ENCODE peak calls at places on chromosomes 11 and 22, in seven cellular contexts. One of them, this sample, is unnamed.

GRCh38 chr11:86116386-86116726 is 47.5 kb upstream of the PICALM start:
- DNase-seq in epithelial cell of esophagus: peak
- DNase-seq in neural progenitor cell: no peak
- DNase-seq in mucosa of descending colon: no peak
- DNase-seq in fibroblast of pulmonary artery: peak
- DNase-seq in CD8-positive, alpha-beta T cell: peak
- DNase-seq in breast epithelium: no peak
- DNase-seq in this sample: peak

GRCh38 chr22:41052661-41053490 is 39.5 kb upstream of the EP300 start:
- DNase-seq in epithelial cell of esophagus: peak
- DNase-seq in neural progenitor cell: no peak
- DNase-seq in mucosa of descending colon: no peak
- DNase-seq in fibroblast of pulmonary artery: peak
- DNase-seq in CD8-positive, alpha-beta T cell: no peak
- DNase-seq in breast epithelium: no peak
- DNase-seq in this sample: no peak

GRCh38 chr22:36775589-36775965 is 342 bp downstream of the IFT27 start:
- DNase-seq in epithelial cell of esophagus: no peak
- DNase-seq in neural progenitor cell: peak
- DNase-seq in mucosa of descending colon: peak
- DNase-seq in fibroblast of pulmonary artery: peak
- DNase-seq in CD8-positive, alpha-beta T cell: peak
- DNase-seq in breast epithelium: no peak
- DNase-seq in this sample: no peak

GRCh38 chr11:67998150-67999045 is 5.5 kb downstream of the UNC93B1 start:
- DNase-seq in epithelial cell of esophagus: peak
- DNase-seq in neural progenitor cell: no peak
- DNase-seq in mucosa of descending colon: no peak
- DNase-seq in fibroblast of pulmonary artery: no peak
- DNase-seq in CD8-positive, alpha-beta T cell: no peak
- DNase-seq in breast epithelium: no peak
- DNase-seq in this sample: no peak

GRCh38 chr22:47201186-47201995 is 438.9 kb downstream of the TBC1D22A start:
- DNase-seq in epithelial cell of esophagus: no peak
- DNase-seq in neural progenitor cell: no peak
- DNase-seq in mucosa of descending colon: no peak
- DNase-seq in fibroblast of pulmonary artery: no peak
- DNase-seq in CD8-positive, alpha-beta T cell: no peak
- DNase-seq in breast epithelium: no peak
- DNase-seq in this sample: no peak

GRCh38 chr11:83819936-83820549 is 533.9 kb upstream of the CCDC90B start:
- DNase-seq in epithelial cell of esophagus: peak
- DNase-seq in neural progenitor cell: peak
- DNase-seq in mucosa of descending colon: peak
- DNase-seq in fibroblast of pulmonary artery: peak
- DNase-seq in CD8-positive, alpha-beta T cell: no peak
- DNase-seq in breast epithelium: no peak
- DNase-seq in this sample: no peak

GRCh38 chr22:36194971-36195370 is 6.6 kb downstream of the APOL4 start:
- DNase-seq in epithelial cell of esophagus: peak
- DNase-seq in neural progenitor cell: peak
- DNase-seq in mucosa of descending colon: peak
- DNase-seq in fibroblast of pulmonary artery: peak
- DNase-seq in CD8-positive, alpha-beta T cell: peak
- DNase-seq in breast epithelium: no peak
- DNase-seq in this sample: no peak

GRCh38 chr11:46371994-46372393 is 9.5 kb upstream of the MDK start:
- DNase-seq in epithelial cell of esophagus: no peak
- DNase-seq in neural progenitor cell: no peak
- DNase-seq in mucosa of descending colon: no peak
- DNase-seq in fibroblast of pulmonary artery: no peak
- DNase-seq in CD8-positive, alpha-beta T cell: no peak
- DNase-seq in breast epithelium: no peak
- DNase-seq in this sample: no peak

GRCh38 chr11:92869716-92870115 is 99.7 kb upstream of the MTNR1B start:
- DNase-seq in epithelial cell of esophagus: no peak
- DNase-seq in neural progenitor cell: no peak
- DNase-seq in mucosa of descending colon: no peak
- DNase-seq in fibroblast of pulmonary artery: no peak
- DNase-seq in CD8-positive, alpha-beta T cell: no peak
- DNase-seq in breast epithelium: no peak
- DNase-seq in this sample: no peak

GRCh38 chr11:27347949-27348879 is 14.8 kb downstream of the CCDC34 start:
- DNase-seq in epithelial cell of esophagus: no peak
- DNase-seq in neural progenitor cell: peak
- DNase-seq in mucosa of descending colon: no peak
- DNase-seq in fibroblast of pulmonary artery: no peak
- DNase-seq in CD8-positive, alpha-beta T cell: no peak
- DNase-seq in breast epithelium: no peak
- DNase-seq in this sample: no peak

GRCh38 chr22:40348025-40348658 is 1.8 kb downstream of the ADSL start:
- DNase-seq in epithelial cell of esophagus: peak
- DNase-seq in neural progenitor cell: peak
- DNase-seq in mucosa of descending colon: peak
- DNase-seq in fibroblast of pulmonary artery: peak
- DNase-seq in CD8-positive, alpha-beta T cell: peak
- DNase-seq in breast epithelium: no peak
- DNase-seq in this sample: no peak

GRCh38 chr11:124917115-124917637 is 1.9 kb upstream of the HEPN1 start:
- DNase-seq in epithelial cell of esophagus: no peak
- DNase-seq in neural progenitor cell: no peak
- DNase-seq in mucosa of descending colon: no peak
- DNase-seq in fibroblast of pulmonary artery: peak
- DNase-seq in CD8-positive, alpha-beta T cell: no peak
- DNase-seq in breast epithelium: no peak
- DNase-seq in this sample: no peak

GRCh38 chr11:8102965-8103364 is 22.0 kb downstream of the TUB start:
- DNase-seq in epithelial cell of esophagus: no peak
- DNase-seq in neural progenitor cell: no peak
- DNase-seq in mucosa of descending colon: no peak
- DNase-seq in fibroblast of pulmonary artery: no peak
- DNase-seq in CD8-positive, alpha-beta T cell: no peak
- DNase-seq in breast epithelium: no peak
- DNase-seq in this sample: no peak
- TF ChIP-seq CTCF in epithelial cell of esophagus: no peak
- TF ChIP-seq CTCF in neural progenitor cell: no peak
- TF ChIP-seq CTCF in mucosa of descending colon: no peak
- TF ChIP-seq CTCF in fibroblast of pulmonary artery: no peak
- TF ChIP-seq CTCF in CD8-positive, alpha-beta T cell: no peak
- TF ChIP-seq CTCF in breast epithelium: no peak
- TF ChIP-seq CTCF in this sample: no peak

GRCh38 chr22:20465759-20466077 is 28.1 kb upstream of the SCARF2 start:
- DNase-seq in epithelial cell of esophagus: no peak
- DNase-seq in neural progenitor cell: no peak
- DNase-seq in mucosa of descending colon: no peak
- DNase-seq in fibroblast of pulmonary artery: no peak
- DNase-seq in CD8-positive, alpha-beta T cell: no peak
- DNase-seq in breast epithelium: no peak
- DNase-seq in this sample: no peak

GRCh38 chr22:20463324-20464095 is 25.9 kb upstream of the SCARF2 start:
- DNase-seq in epithelial cell of esophagus: no peak
- DNase-seq in neural progenitor cell: no peak
- DNase-seq in mucosa of descending colon: peak
- DNase-seq in fibroblast of pulmonary artery: no peak
- DNase-seq in CD8-positive, alpha-beta T cell: peak
- DNase-seq in breast epithelium: no peak
- DNase-seq in this sample: no peak

GRCh38 chr22:20464912-20465758 is 27.5 kb upstream of the SCARF2 start:
- DNase-seq in epithelial cell of esophagus: no peak
- DNase-seq in neural progenitor cell: no peak
- DNase-seq in mucosa of descending colon: no peak
- DNase-seq in fibroblast of pulmonary artery: no peak
- DNase-seq in CD8-positive, alpha-beta T cell: no peak
- DNase-seq in breast epithelium: no peak
- DNase-seq in this sample: no peak

GRCh38 chr22:20466659-20467379 is 28.8 kb downstream of the KLHL22 start:
- DNase-seq in epithelial cell of esophagus: no peak
- DNase-seq in neural progenitor cell: no peak
- DNase-seq in mucosa of descending colon: no peak
- DNase-seq in fibroblast of pulmonary artery: no peak
- DNase-seq in CD8-positive, alpha-beta T cell: no peak
- DNase-seq in breast epithelium: no peak
- DNase-seq in this sample: no peak

DNA sequence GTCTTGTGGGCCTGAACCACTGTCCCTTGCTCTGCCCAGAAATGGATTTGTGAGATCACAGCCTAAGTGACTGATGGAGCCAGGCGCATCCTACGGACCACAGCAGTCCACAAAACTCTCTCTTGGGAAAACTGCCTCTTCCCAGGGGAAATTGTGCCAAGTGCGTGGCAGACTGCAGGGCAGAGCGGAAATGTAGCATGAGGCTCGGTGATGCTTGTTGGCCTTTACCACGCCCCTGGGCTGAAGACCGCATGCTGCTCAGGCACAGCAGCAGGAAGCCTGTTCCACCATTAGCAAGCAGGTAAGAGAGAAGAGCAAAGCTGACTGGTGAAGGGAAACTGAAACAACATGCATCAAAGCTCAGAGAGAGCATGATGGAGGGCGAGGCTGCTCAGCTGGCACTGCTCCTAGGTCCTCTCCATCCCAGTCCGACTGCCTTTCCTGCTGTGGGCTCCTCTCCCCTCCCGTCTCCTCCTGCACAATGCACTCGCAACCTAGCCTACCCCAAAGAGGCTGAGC is 26.5 kb upstream of the SCARF2 start:
- DNase-seq in epithelial cell of esophagus: no peak
- DNase-seq in neural progenitor cell: no peak
- DNase-seq in mucosa of descending colon: no peak
- DNase-seq in fibroblast of pulmonary artery: no peak
- DNase-seq in CD8-positive, alpha-beta T cell: peak
- DNase-seq in breast epithelium: no peak
- DNase-seq in this sample: no peak
- H3K4me3 ChIP-seq in epithelial cell of esophagus: no peak
- H3K4me3 ChIP-seq in neural progenitor cell: no peak
- H3K4me3 ChIP-seq in mucosa of descending colon: no peak
- H3K4me3 ChIP-seq in fibroblast of pulmonary artery: no peak
- H3K4me3 ChIP-seq in CD8-positive, alpha-beta T cell: peak
- H3K4me3 ChIP-seq in breast epithelium: no peak
- H3K4me3 ChIP-seq in this sample: no peak

GRCh38 chr11:121328967-121329653 is 36.5 kb downstream of the SC5D start:
- DNase-seq in epithelial cell of esophagus: no peak
- DNase-seq in neural progenitor cell: no peak
- DNase-seq in mucosa of descending colon: no peak
- DNase-seq in fibroblast of pulmonary artery: no peak
- DNase-seq in CD8-positive, alpha-beta T cell: no peak
- DNase-seq in breast epithelium: no peak
- DNase-seq in this sample: no peak

GRCh38 chr11:121330614-121331435 is 38.3 kb downstream of the SC5D start:
- DNase-seq in epithelial cell of esophagus: no peak
- DNase-seq in neural progenitor cell: no peak
- DNase-seq in mucosa of descending colon: no peak
- DNase-seq in fibroblast of pulmonary artery: no peak
- DNase-seq in CD8-positive, alpha-beta T cell: no peak
- DNase-seq in breast epithelium: no peak
- DNase-seq in this sample: no peak

GRCh38 chr11:121326230-121326629 is 33.7 kb downstream of the SC5D start:
- DNase-seq in epithelial cell of esophagus: no peak
- DNase-seq in neural progenitor cell: no peak
- DNase-seq in mucosa of descending colon: no peak
- DNase-seq in fibroblast of pulmonary artery: no peak
- DNase-seq in CD8-positive, alpha-beta T cell: no peak
- DNase-seq in breast epithelium: no peak
- DNase-seq in this sample: no peak

GRCh38 chr11:121328213-121328966 is 35.8 kb downstream of the SC5D start:
- DNase-seq in epithelial cell of esophagus: no peak
- DNase-seq in neural progenitor cell: no peak
- DNase-seq in mucosa of descending colon: no peak
- DNase-seq in fibroblast of pulmonary artery: no peak
- DNase-seq in CD8-positive, alpha-beta T cell: peak
- DNase-seq in breast epithelium: no peak
- DNase-seq in this sample: no peak

DNA sequence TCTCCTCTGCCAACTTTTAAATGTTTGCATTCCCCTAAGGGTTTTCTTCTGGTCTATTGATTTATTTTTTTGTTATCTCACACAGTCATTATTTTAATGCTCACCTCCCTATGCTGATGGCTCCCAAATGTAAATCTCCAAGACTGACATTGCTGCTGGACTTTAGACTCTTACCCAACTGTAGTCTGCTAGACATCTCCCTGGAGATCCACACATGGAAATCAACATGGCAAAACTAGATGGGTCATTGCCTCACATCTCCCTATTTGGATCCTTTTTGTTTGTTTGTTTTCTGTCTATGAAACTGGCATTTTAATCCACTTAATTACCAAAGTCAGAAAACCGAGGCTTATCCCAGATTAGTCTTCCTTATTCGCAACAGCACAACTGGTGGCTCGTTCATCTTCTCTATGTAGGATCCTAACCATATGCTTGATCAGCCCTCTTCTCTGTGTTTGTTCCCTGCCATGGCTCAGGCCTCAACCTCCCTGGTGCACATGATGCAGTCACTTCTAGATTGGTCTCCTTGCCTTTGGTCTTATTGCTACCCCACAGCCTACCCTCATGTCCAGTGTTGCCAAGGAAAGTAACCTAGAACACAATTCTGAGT is 37.3 kb downstream of the SC5D start:
- DNase-seq in epithelial cell of esophagus: no peak
- DNase-seq in neural progenitor cell: no peak
- DNase-seq in mucosa of descending colon: no peak
- DNase-seq in fibroblast of pulmonary artery: no peak
- DNase-seq in CD8-positive, alpha-beta T cell: no peak
- DNase-seq in breast epithelium: no peak
- DNase-seq in this sample: no peak
- TF ChIP-seq CTCF in epithelial cell of esophagus: no peak
- TF ChIP-seq CTCF in neural progenitor cell: no peak
- TF ChIP-seq CTCF in mucosa of descending colon: no peak
- TF ChIP-seq CTCF in fibroblast of pulmonary artery: no peak
- TF ChIP-seq CTCF in CD8-positive, alpha-beta T cell: no peak
- TF ChIP-seq CTCF in breast epithelium: no peak
- TF ChIP-seq CTCF in this sample: no peak

GRCh38 chr22:24427500-24428164 is at the start of gene ADORA2A:
- DNase-seq in epithelial cell of esophagus: no peak
- DNase-seq in neural progenitor cell: no peak
- DNase-seq in mucosa of descending colon: peak
- DNase-seq in fibroblast of pulmonary artery: no peak
- DNase-seq in CD8-positive, alpha-beta T cell: peak
- DNase-seq in breast epithelium: no peak
- DNase-seq in this sample: peak
- H3K4me3 ChIP-seq in epithelial cell of esophagus: no peak
- H3K4me3 ChIP-seq in neural progenitor cell: no peak
- H3K4me3 ChIP-seq in mucosa of descending colon: no peak
- H3K4me3 ChIP-seq in fibroblast of pulmonary artery: no peak
- H3K4me3 ChIP-seq in CD8-positive, alpha-beta T cell: peak
- H3K4me3 ChIP-seq in breast epithelium: no peak
- H3K4me3 ChIP-seq in this sample: peak

DNA sequence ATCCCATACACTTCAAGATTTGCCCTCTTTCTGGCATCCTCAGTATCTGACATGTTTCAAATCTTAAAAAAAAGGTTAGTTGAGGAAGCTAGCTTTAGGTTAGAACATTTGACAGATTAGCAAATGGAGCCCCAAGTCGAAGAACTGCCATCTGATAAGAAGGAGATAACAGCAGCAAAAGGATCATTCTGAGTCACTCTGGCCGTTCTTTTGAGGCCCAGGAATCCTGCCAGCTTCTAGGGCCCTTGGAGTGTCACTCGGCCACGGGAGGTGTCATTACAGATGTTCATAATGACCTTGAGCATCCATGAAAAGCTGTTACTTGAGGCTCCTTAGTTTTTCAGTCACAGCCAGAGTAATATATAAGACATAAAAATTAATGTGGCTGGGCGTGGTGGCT is 132.1 kb upstream of the RASSF10 start:
- DNase-seq in epithelial cell of esophagus: no peak
- DNase-seq in neural progenitor cell: no peak
- DNase-seq in mucosa of descending colon: no peak
- DNase-seq in fibroblast of pulmonary artery: no peak
- DNase-seq in CD8-positive, alpha-beta T cell: no peak
- DNase-seq in breast epithelium: no peak
- DNase-seq in this sample: no peak
- TF ChIP-seq CTCF in epithelial cell of esophagus: no peak
- TF ChIP-seq CTCF in neural progenitor cell: no peak
- TF ChIP-seq CTCF in mucosa of descending colon: no peak
- TF ChIP-seq CTCF in fibroblast of pulmonary artery: no peak
- TF ChIP-seq CTCF in CD8-positive, alpha-beta T cell: no peak
- TF ChIP-seq CTCF in breast epithelium: no peak
- TF ChIP-seq CTCF in this sample: no peak

This sample was measured in GM12864.